ENCODE peak calls at places on chromosomes 11 and 22, in eight cellular contexts. One of them, this sample, is unnamed.
A peak's percentile ranks its signal among the peaks of the same experiment; 100 is the strongest.

GRCh38 chr22:48376936-48377335 is 1450.7 kb downstream of the BRD1 start:
- DNase-seq in body of pancreas: no peak
- DNase-seq in stomach: no peak
- DNase-seq in endothelial cell of umbilical vein: no peak
- DNase-seq in uterus: no peak
- DNase-seq in ovary: no peak
- DNase-seq in A549: no peak
- DNase-seq in adrenal gland: no peak
- DNase-seq in this sample: no peak

GRCh38 chr11:68803766-68804165 is 38.0 kb downstream of the CPT1A start:
- DNase-seq in body of pancreas: no peak
- DNase-seq in stomach: no peak
- DNase-seq in endothelial cell of umbilical vein: no peak
- DNase-seq in uterus: no peak
- DNase-seq in ovary: no peak
- DNase-seq in A549: no peak
- DNase-seq in adrenal gland: no peak
- DNase-seq in this sample: no peak

GRCh38 chr22:35523167-35523928 is 17.3 kb upstream of the RASD2 start:
- DNase-seq in body of pancreas: no peak
- DNase-seq in stomach: no peak
- DNase-seq in endothelial cell of umbilical vein: no peak
- DNase-seq in uterus: no peak
- DNase-seq in ovary: no peak
- DNase-seq in A549: no peak
- DNase-seq in adrenal gland: no peak
- DNase-seq in this sample: peak; percentile 32

GRCh38 chr22:29734853-29735252 is 15.1 kb downstream of the CABP7 start:
- DNase-seq in body of pancreas: no peak
- DNase-seq in stomach: no peak
- DNase-seq in endothelial cell of umbilical vein: no peak
- DNase-seq in uterus: no peak
- DNase-seq in ovary: no peak
- DNase-seq in A549: no peak
- DNase-seq in adrenal gland: no peak
- DNase-seq in this sample: no peak

GRCh38 chr11:68312117-68312779 is at the start of gene LRP5:
- DNase-seq in body of pancreas: peak; percentile 70
- DNase-seq in stomach: no peak
- DNase-seq in endothelial cell of umbilical vein: no peak
- DNase-seq in uterus: no peak
- DNase-seq in ovary: peak; percentile 52
- DNase-seq in A549: no peak
- DNase-seq in adrenal gland: no peak
- DNase-seq in this sample: no peak

GRCh38 chr11:47516984-47517853 is 35.7 kb downstream of the CELF1 start:
- DNase-seq in body of pancreas: no peak
- DNase-seq in stomach: no peak
- DNase-seq in endothelial cell of umbilical vein: no peak
- DNase-seq in uterus: no peak
- DNase-seq in ovary: no peak
- DNase-seq in A549: no peak
- DNase-seq in adrenal gland: no peak
- DNase-seq in this sample: no peak

GRCh38 chr22:19704355-19705015 is 9.8 kb upstream of the SEPTIN5 start:
- DNase-seq in body of pancreas: no peak
- DNase-seq in stomach: no peak
- DNase-seq in endothelial cell of umbilical vein: no peak
- DNase-seq in uterus: no peak
- DNase-seq in ovary: no peak
- DNase-seq in A549: no peak
- DNase-seq in adrenal gland: no peak
- DNase-seq in this sample: no peak

GRCh38 chr22:29457730-29458129 is 19.3 kb downstream of the RFPL1 start:
- DNase-seq in body of pancreas: peak; percentile 16
- DNase-seq in stomach: no peak
- DNase-seq in endothelial cell of umbilical vein: peak; percentile 37
- DNase-seq in uterus: no peak
- DNase-seq in ovary: no peak
- DNase-seq in A549: peak; percentile 77
- DNase-seq in adrenal gland: no peak
- DNase-seq in this sample: no peak

GRCh38 chr11:79438631-79439429 is 2.0 kb downstream of the TENM4 start:
- DNase-seq in body of pancreas: peak; percentile 30
- DNase-seq in stomach: no peak
- DNase-seq in endothelial cell of umbilical vein: no peak
- DNase-seq in uterus: peak; percentile 28
- DNase-seq in ovary: peak; percentile 70
- DNase-seq in A549: no peak
- DNase-seq in adrenal gland: peak; percentile 25
- DNase-seq in this sample: no peak

GRCh38 chr11:105177658-105178057 is 38.1 kb upstream of the CARD18 start:
- DNase-seq in body of pancreas: no peak
- DNase-seq in stomach: no peak
- DNase-seq in endothelial cell of umbilical vein: peak; percentile 21
- DNase-seq in uterus: no peak
- DNase-seq in ovary: no peak
- DNase-seq in A549: no peak
- DNase-seq in adrenal gland: no peak
- DNase-seq in this sample: no peak

GRCh38 chr11:85717360-85717927 is 31.4 kb upstream of the CCDC89 start:
- DNase-seq in body of pancreas: no peak
- DNase-seq in stomach: no peak
- DNase-seq in endothelial cell of umbilical vein: no peak
- DNase-seq in uterus: no peak
- DNase-seq in ovary: no peak
- DNase-seq in A549: no peak
- DNase-seq in adrenal gland: no peak
- DNase-seq in this sample: no peak

GRCh38 chr11:85721191-85721590 is 35.2 kb upstream of the CCDC89 start:
- DNase-seq in body of pancreas: no peak
- DNase-seq in stomach: no peak
- DNase-seq in endothelial cell of umbilical vein: no peak
- DNase-seq in uterus: no peak
- DNase-seq in ovary: no peak
- DNase-seq in A549: no peak
- DNase-seq in adrenal gland: no peak
- DNase-seq in this sample: no peak

GRCh38 chr11:85723088-85723487 is 37.1 kb upstream of the CCDC89 start:
- DNase-seq in body of pancreas: no peak
- DNase-seq in stomach: no peak
- DNase-seq in endothelial cell of umbilical vein: no peak
- DNase-seq in uterus: no peak
- DNase-seq in ovary: no peak
- DNase-seq in A549: no peak
- DNase-seq in adrenal gland: no peak
- DNase-seq in this sample: no peak

GRCh38 chr11:85718991-85719807 is 33.2 kb upstream of the CCDC89 start:
- DNase-seq in body of pancreas: peak; percentile 24
- DNase-seq in stomach: no peak
- DNase-seq in endothelial cell of umbilical vein: peak; percentile 23
- DNase-seq in uterus: no peak
- DNase-seq in ovary: no peak
- DNase-seq in A549: peak; percentile 86
- DNase-seq in adrenal gland: peak; percentile 27
- DNase-seq in this sample: peak; percentile 85

DNA sequence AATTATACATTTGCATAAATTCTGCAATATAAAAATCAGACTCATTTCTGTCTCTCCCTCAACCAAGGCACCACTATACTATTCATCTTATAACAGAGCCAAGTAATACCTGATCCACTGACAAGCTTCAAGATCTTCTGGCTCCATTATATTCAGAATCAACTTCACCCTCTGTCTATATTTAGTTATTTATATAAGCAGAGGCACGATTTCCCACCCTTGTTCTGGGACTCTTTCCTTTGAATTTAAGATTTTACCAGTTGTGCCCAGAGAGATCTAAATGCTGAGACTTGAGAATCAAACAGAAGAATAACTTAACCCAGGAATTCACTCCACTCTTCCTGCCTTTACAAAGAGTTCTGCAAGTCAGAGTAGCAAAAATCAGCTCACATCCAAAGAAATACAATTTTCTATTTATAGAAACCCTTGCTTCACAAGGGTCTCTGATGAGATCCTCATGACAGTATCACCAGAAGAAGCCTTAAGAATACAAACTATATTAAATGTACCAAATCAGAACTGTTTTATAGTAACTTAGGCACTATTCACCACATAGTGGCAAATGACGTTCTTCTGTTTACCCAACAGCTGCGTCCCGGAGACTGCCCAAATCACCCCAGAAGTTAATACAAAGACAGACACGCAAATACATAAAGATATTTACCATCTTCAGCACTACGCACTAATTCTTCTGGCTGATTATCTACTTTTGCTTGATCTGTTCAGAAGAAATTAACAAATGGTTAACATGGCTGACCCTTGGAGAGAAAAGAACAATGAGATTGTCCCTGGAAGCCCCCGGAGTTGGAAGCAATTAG is 32.3 kb upstream of the CCDC89 start:
- DNase-seq in body of pancreas: no peak
- DNase-seq in stomach: no peak
- DNase-seq in endothelial cell of umbilical vein: no peak
- DNase-seq in uterus: no peak
- DNase-seq in ovary: no peak
- DNase-seq in A549: no peak
- DNase-seq in adrenal gland: no peak
- DNase-seq in this sample: no peak
- H3K4me3 ChIP-seq in body of pancreas: no peak overlapping the region
- H3K4me3 ChIP-seq in stomach: peak overlapping the region; percentile 4
- H3K4me3 ChIP-seq in endothelial cell of umbilical vein: no peak overlapping the region
- H3K4me3 ChIP-seq in uterus: no peak overlapping the region
- H3K4me3 ChIP-seq in ovary: no peak overlapping the region
- H3K4me3 ChIP-seq in A549: peak overlapping the region; percentile 41
- H3K4me3 ChIP-seq in adrenal gland: no peak overlapping the region
- H3K4me3 ChIP-seq in this sample: no peak overlapping the region

GRCh38 chr11:119025099-119025473 is 5.6 kb downstream of the SLC37A4 start:
- DNase-seq in body of pancreas: no peak
- DNase-seq in stomach: no peak
- DNase-seq in endothelial cell of umbilical vein: no peak
- DNase-seq in uterus: no peak
- DNase-seq in ovary: no peak
- DNase-seq in A549: no peak
- DNase-seq in adrenal gland: no peak
- DNase-seq in this sample: no peak
- TF ChIP-seq POLR2A in body of pancreas: peak; percentile 2
- TF ChIP-seq POLR2A in stomach: no peak
- TF ChIP-seq POLR2A in endothelial cell of umbilical vein: no peak
- TF ChIP-seq POLR2A in uterus: no peak
- TF ChIP-seq POLR2A in ovary: no peak
- TF ChIP-seq POLR2A in A549: no peak
- TF ChIP-seq POLR2A in adrenal gland: no peak
- TF ChIP-seq POLR2A in this sample: no peak

DNA sequence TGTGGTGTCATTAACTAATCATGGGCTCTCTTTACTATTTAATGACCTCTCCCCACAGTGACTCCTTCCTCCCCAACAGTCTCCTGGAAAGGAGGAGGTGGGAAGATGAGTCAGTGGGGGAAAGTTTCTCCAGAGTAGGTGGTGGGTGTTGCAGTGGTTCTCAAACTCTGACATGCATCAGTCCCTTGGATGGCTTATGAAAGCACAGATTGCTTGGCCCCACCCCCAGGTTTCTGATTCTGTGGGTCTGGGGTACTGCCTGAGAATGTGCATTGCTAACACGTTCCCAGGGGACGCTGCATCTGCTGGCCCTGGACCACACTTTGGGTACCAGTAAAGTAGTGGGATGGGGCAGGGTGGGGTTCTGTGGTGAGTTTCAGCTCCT is 9.8 kb downstream of the CD82 start:
- DNase-seq in body of pancreas: no peak
- DNase-seq in stomach: no peak
- DNase-seq in endothelial cell of umbilical vein: no peak
- DNase-seq in uterus: no peak
- DNase-seq in ovary: no peak
- DNase-seq in A549: no peak
- DNase-seq in adrenal gland: no peak
- DNase-seq in this sample: no peak
- TF ChIP-seq CTCF in body of pancreas: no peak
- TF ChIP-seq CTCF in stomach: no peak
- TF ChIP-seq CTCF in endothelial cell of umbilical vein: no peak
- TF ChIP-seq CTCF in uterus: no peak
- TF ChIP-seq CTCF in ovary: no peak
- TF ChIP-seq CTCF in A549: no peak
- TF ChIP-seq CTCF in adrenal gland: no peak
- TF ChIP-seq CTCF in this sample: no peak

DNA sequence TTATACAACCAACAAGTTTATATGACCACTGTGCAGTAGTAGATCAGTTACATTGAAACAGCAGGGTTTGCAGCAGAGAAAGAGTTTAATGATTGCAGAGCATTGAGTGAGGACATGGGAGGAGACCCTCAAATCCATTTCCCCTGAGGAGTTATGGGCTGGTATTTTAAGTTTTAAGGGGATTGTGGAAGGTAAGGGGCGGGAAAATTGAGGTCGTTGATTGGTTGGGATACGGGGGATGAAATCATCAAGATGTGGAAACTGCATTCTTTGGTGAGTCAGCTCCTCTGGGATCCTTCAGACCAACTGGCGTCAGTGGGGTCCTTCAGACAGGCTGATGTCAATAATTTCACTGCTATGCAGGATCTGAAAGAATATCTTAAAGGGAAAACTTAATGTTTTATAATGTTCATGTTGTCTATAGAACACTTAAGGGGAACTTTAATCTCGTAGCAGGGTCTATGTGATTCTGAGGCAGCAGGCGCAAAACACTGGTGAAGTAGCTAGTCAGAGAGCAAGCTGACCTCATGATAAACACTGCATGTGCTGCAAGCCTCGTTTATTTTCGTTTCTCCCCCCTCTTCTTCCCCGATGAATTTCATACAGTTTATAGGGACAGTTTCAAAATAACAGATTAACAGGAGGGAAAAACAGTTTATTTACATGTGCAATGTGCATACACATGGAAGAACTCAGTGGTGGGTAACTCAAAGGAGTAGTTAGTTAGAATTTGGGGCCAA is 17.4 kb upstream of the BACE1-AS start:
- DNase-seq in body of pancreas: no peak
- DNase-seq in stomach: no peak
- DNase-seq in endothelial cell of umbilical vein: no peak
- DNase-seq in uterus: no peak
- DNase-seq in ovary: no peak
- DNase-seq in A549: no peak
- DNase-seq in adrenal gland: no peak
- DNase-seq in this sample: no peak
- H3K4me3 ChIP-seq in body of pancreas: no peak overlapping the region
- H3K4me3 ChIP-seq in stomach: no peak overlapping the region
- H3K4me3 ChIP-seq in endothelial cell of umbilical vein: no peak overlapping the region
- H3K4me3 ChIP-seq in uterus: no peak overlapping the region
- H3K4me3 ChIP-seq in ovary: no peak overlapping the region
- H3K4me3 ChIP-seq in A549: no peak overlapping the region
- H3K4me3 ChIP-seq in adrenal gland: no peak overlapping the region
- H3K4me3 ChIP-seq in this sample: no peak overlapping the region

GRCh38 chr11:357582-357981 is 11.7 kb upstream of the B4GALNT4 start:
- DNase-seq in body of pancreas: no peak
- DNase-seq in stomach: no peak
- DNase-seq in endothelial cell of umbilical vein: no peak
- DNase-seq in uterus: no peak
- DNase-seq in ovary: no peak
- DNase-seq in A549: no peak
- DNase-seq in adrenal gland: no peak
- DNase-seq in this sample: no peak
- TF ChIP-seq POLR2A in body of pancreas: no peak
- TF ChIP-seq POLR2A in stomach: no peak
- TF ChIP-seq POLR2A in endothelial cell of umbilical vein: no peak
- TF ChIP-seq POLR2A in uterus: no peak
- TF ChIP-seq POLR2A in ovary: no peak
- TF ChIP-seq POLR2A in A549: no peak
- TF ChIP-seq POLR2A in adrenal gland: no peak
- TF ChIP-seq POLR2A in this sample: no peak

GRCh38 chr22:45969414-45969799 is 7.6 kb downstream of the WNT7B start:
- DNase-seq in body of pancreas: no peak
- DNase-seq in stomach: no peak
- DNase-seq in endothelial cell of umbilical vein: no peak
- DNase-seq in uterus: no peak
- DNase-seq in ovary: no peak
- DNase-seq in A549: no peak
- DNase-seq in adrenal gland: no peak
- DNase-seq in this sample: no peak
- TF ChIP-seq CTCF in body of pancreas: no peak
- TF ChIP-seq CTCF in stomach: no peak
- TF ChIP-seq CTCF in endothelial cell of umbilical vein: no peak
- TF ChIP-seq CTCF in uterus: no peak
- TF ChIP-seq CTCF in ovary: no peak
- TF ChIP-seq CTCF in A549: no peak
- TF ChIP-seq CTCF in adrenal gland: no peak
- TF ChIP-seq CTCF in this sample: no peak